ENCODE peak calls at places on chromosomes 4 and X, in four cellular contexts. Y is GM12891, A is HepG2, S is K562. J is an unnamed sample.
A peak's percentile ranks its signal among the peaks of the same experiment; 100 is the strongest.

GRCh38 chr4:140308366-140309123 is 64.9 kb upstream of the SCOC start:
- DNase-seq in S (peak; percentile 4), A (no peak), Y (no peak), J (no peak)

GRCh38 chrX:133005038-133005437 is 46.6 kb upstream of the HS6ST2 start:
- DNase-seq in A (peak; percentile 3), Y (no peak), S (peak; percentile 4), J (no peak)

GRCh38 chr4:6109842-6110560 is 90.3 kb downstream of the JAKMIP1 start:
- DNase-seq in A (peak; percentile 7), S (no peak), Y (no peak), J (no peak)

GRCh38 chr4:156931267-156931666 is 40.3 kb downstream of the PDGFC start:
- DNase-seq in S (no peak), Y (no peak), A (peak; percentile 70), J (no peak)

GRCh38 chr4:188127157-188127874 is 11.9 kb upstream of the TRIML1 start:
- DNase-seq in S (no peak), A (no peak), Y (no peak), J (no peak)

GRCh38 chr4:135204311-135204710 is 1002.7 kb upstream of the PABPC4L start:
- DNase-seq in S (no peak), A (no peak), Y (no peak), J (no peak)

GRCh38 chrX:129318375-129318774 is 204.9 kb downstream of the SMARCA1 start:
- DNase-seq in S (peak; percentile 1), Y (no peak), A (peak; percentile 21), J (no peak)

GRCh38 chrX:132615396-132616131 is 126.7 kb upstream of the MBNL3 start:
- DNase-seq in Y (no peak), A (peak; percentile 44), S (peak; percentile 52), J (no peak)

GRCh38 chr4:168917150-168917779 is 92.8 kb downstream of the CBR4 start:
- DNase-seq in Y (no peak), S (peak; percentile 41), A (peak; percentile 14), J (no peak)

GRCh38 chr4:138707746-138708145 is 307.8 kb upstream of the NOCT start:
- DNase-seq in A (no peak), Y (no peak), S (no peak), J (no peak)

GRCh38 chrX:11540532-11541377 is 125.0 kb downstream of the ARHGAP6 start:
- DNase-seq in A (no peak), S (no peak), Y (no peak), J (no peak)

GRCh38 chr4:186570193-186570996 is 15.0 kb upstream of the MTNR1A start:
- DNase-seq in A (no peak), Y (no peak), S (no peak), J (no peak)

GRCh38 chrX:109889289-109890006 is 113.5 kb upstream of the TMEM164 start:
- DNase-seq in A (peak; percentile 21), S (peak; percentile 63), Y (no peak), J (no peak)

GRCh38 chr4:95998311-95998710 is 158.4 kb downstream of the PDHA2 start:
- DNase-seq in S (no peak), Y (no peak), A (no peak), J (no peak)

GRCh38 chr4:98289375-98289774 is 28.2 kb downstream of the RAP1GDS1 start:
- DNase-seq in Y (no peak), S (no peak), A (no peak), J (no peak)

GRCh38 chrX:38811515-38812239 is 10.4 kb downstream of the MID1IP1 start:
- DNase-seq in S (no peak), Y (no peak), A (no peak), J (no peak)

GRCh38 chr4:137922721-137923120 is 319.4 kb downstream of the SLC7A11 start:
- DNase-seq in S (no peak), A (no peak), Y (no peak), J (no peak)

GRCh38 chr4:106315476-106315967 is 487 bp downstream of the TBCK start:
- DNase-seq in S (no peak), A (peak; percentile 39), Y (peak; percentile 2), J (no peak)

GRCh38 chr4:72860766-72861165 is 208.8 kb downstream of the COX18 start:
- DNase-seq in A (no peak), S (no peak), Y (no peak), J (no peak)

GRCh38 chr4:20809796-20810195 is 109.5 kb downstream of the PACRGL start:
- DNase-seq in Y (no peak), S (no peak), A (peak; percentile 6), J (no peak)

GRCh38 chr4:108426493-108426892 is 193.9 kb upstream of the RPL34 start:
- DNase-seq in A (no peak), S (no peak), Y (no peak), J (no peak)

GRCh38 chrX:137891431-137891830 is 325.5 kb downstream of the ZIC3 start:
- DNase-seq in S (no peak), Y (no peak), A (no peak), J (no peak)

GRCh38 chrX:136850441-136851175 is 29.9 kb downstream of the RBMX start:
- DNase-seq in Y (no peak), S (no peak), A (no peak), J (no peak)

GRCh38 chr4:144564358-144564757 is 81.6 kb upstream of the HHIP start:
- DNase-seq in A (no peak), Y (no peak), S (no peak), J (no peak)
- TF ChIP-seq POLR2A in A (no peak), Y (no peak), S (no peak), J (no peak)

GRCh38 chr4:55834086-55834795 is 14.7 kb downstream of the EXOC1L start:
- DNase-seq in S (no peak), A (no peak), Y (no peak), J (no peak)
- TF ChIP-seq TAF1 in S (no peak), A (no peak), Y (no peak), J (no peak)

DNA sequence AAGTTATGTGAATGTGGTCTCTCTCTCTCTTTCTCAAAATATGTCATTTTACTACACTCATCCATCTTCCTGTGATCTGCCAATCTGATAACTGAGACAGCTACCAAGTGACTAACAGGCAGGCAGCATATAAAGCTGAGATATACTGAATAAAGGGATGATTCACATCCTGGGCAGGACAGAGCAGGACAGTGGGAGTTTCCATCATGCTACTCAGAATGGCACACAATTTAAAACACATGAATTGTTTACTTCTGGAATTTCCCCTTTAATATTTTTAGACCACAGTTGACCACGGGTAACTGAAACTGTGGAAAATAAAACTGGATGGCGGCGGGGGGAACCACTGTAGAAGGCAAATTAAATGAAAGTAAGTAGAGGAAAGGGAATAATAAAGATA is 58.6 kb upstream of the DCTD start:
- DNase-seq in S (peak; percentile 75), A (no peak), Y (no peak), J (no peak)
- TF ChIP-seq POLR2AphosphoS5 in S (no peak), A (no peak), Y (no peak), J (no peak)

GRCh38 chrX:154008521-154008920 is 11.2 kb downstream of the IRAK1 start:
- DNase-seq in S (no peak), A (no peak), Y (no peak), J (no peak)

GRCh38 chrX:154012336-154012991 is 7.2 kb downstream of the IRAK1 start:
- DNase-seq in Y (no peak), S (no peak), A (peak; percentile 72), J (no peak)

GRCh38 chrX:154013001-154013421 is 6.7 kb downstream of the IRAK1 start:
- DNase-seq in S (no peak), Y (no peak), A (no peak), J (no peak)

GRCh38 chrX:154011376-154012335 is 8.0 kb downstream of the IRAK1 start:
- DNase-seq in A (no peak), S (no peak), Y (no peak), J (no peak)

DNA sequence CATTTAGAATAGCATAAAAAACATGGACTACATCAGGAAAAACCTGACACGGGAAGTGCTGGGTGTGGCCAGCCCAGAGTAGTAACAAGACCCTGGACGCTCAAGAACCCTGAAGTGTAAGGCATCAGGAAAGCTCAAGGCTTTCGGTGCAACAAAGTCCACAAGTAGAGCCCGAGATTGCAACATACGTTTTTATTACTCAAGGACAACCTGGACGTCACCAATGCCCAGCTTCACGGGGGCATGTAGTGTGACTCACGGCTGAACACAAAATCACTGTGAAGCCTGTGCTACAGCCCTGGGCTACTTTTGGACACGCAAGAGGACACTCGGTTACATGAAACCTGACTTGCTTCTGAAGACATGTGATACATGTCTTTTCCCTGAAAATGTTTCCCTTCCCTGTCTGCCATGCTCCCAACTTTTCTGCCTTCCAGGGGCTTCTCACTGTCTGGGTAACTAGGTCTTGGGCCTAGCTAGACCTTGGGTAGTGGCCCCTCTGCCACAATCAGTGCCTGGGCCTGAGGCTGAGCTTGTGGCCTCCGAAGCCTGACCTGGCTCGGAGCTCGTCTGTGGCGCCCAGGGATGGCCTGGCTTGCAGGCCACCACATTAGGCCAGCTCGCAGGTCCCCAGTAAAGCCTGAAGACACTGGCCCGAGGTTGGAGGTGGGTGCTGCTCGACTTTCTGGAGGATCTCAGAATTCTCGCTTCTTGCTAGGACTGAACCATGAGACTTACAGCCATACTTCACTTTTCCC is 9.2 kb downstream of the IRAK1 start:
- DNase-seq in S (no peak), Y (no peak), A (peak; percentile 66), J (no peak)
- TF ChIP-seq POLR2A in S (no peak), Y (no peak), A (no peak), J (no peak)

DNA sequence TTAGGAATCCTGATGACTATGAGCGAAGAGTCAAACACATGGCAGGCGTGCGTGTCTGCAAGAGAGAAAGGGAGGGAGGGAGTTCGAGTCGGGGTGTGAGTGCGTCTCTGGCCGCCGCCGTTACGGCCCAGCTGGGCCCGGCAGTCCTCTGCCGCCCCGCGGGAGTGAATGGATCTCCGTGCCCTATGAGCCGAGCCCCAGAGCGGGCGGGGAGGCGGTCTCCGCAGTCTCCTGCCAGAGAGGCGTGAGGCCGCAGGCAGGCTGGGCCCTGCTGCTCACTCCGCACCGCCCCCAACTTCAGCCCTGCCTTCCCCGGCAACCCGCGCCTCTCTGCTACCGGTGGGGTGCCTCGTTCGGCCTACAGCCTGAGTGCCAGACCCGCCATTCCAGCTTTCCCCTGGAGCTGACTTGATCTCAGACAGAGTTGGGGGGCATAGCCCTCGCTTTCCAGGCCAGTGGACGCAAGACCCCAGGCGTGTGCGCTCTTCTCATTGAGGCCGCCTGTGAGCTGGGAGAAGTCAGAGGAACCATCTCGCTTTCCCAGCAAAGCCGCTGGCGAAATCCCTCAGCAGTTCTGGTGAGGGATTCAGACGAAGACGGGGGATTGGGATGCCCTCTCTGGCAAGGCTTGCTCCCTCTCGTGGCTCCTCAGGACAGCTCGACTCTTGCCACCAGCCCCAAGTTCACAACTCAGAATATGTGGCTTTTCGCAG is 1.4 kb downstream of the SLC16A2 start:
- DNase-seq in Y (peak; percentile 26), S (no peak), A (peak; percentile 4), J (no peak)
- TF ChIP-seq TAF1 in Y (no peak), S (no peak), A (no peak), J (no peak)

GRCh38 chrX:1421433-1422134 is 29.7 kb upstream of the SLC25A6 start:
- DNase-seq in A (no peak), Y (no peak), S (no peak), J (no peak)
- TF ChIP-seq POLR2AphosphoS5 in A (no peak), Y (peak; percentile 23), S (no peak), J (no peak)

GRCh38 chr4:17018013-17018412 is 119.6 kb upstream of the LDB2 start:
- DNase-seq in S (no peak), Y (no peak), A (no peak), J (no peak)
- TF ChIP-seq POLR2A in S (no peak), Y (no peak), A (no peak), J (no peak)

GRCh38 chr4:105060628-105061027 is 86.0 kb upstream of the TET2 start:
- DNase-seq in Y (peak; percentile 31), A (no peak), S (no peak), J (peak; percentile 28)
- TF ChIP-seq TAF1 in Y (no peak), A (no peak), S (no peak), J (no peak)